ENCODE peak calls at places on chromosome 4, in five cellular contexts. One of them, this sample, is unnamed.

GRCh38 chr4:150573534-150573933 is 8.4 kb upstream of the MAB21L2 start:
- DNase-seq in naive B cell: no peak
- DNase-seq in NCI-H1694 treated with DMSO at 0.1 percent for 48 hours: no peak
- DNase-seq in stimulated activated CD4-positive, alpha-beta T cell treated with anti-CD3 and anti-CD28 coated beads, Interleukin-15, amount 100 ng/mL, for 1 hour: no peak
- DNase-seq in NCI-H774: no peak
- DNase-seq in this sample: no peak

GRCh38 chr4:185660340-185660739 is 125.0 kb upstream of the PDLIM3 start:
- DNase-seq in naive B cell: no peak
- DNase-seq in NCI-H774: no peak
- DNase-seq in stimulated activated CD4-positive, alpha-beta T cell treated with anti-CD3 and anti-CD28 coated beads, Interleukin-15, amount 100 ng/mL, for 1 hour: no peak
- DNase-seq in NCI-H1694 treated with DMSO at 0.1 percent for 48 hours: no peak
- DNase-seq in this sample: no peak

GRCh38 chr4:94348705-94349104 is 6.1 kb upstream of the HPGDS start:
- DNase-seq in NCI-H1694 treated with DMSO at 0.1 percent for 48 hours: no peak
- DNase-seq in stimulated activated CD4-positive, alpha-beta T cell treated with anti-CD3 and anti-CD28 coated beads, Interleukin-15, amount 100 ng/mL, for 1 hour: no peak
- DNase-seq in NCI-H774: no peak
- DNase-seq in naive B cell: no peak
- DNase-seq in this sample: no peak

GRCh38 chr4:31461425-31461824 is 741.3 kb downstream of the PCDH7 start:
- DNase-seq in NCI-H1694 treated with DMSO at 0.1 percent for 48 hours: no peak
- DNase-seq in naive B cell: no peak
- DNase-seq in NCI-H774: no peak
- DNase-seq in stimulated activated CD4-positive, alpha-beta T cell treated with anti-CD3 and anti-CD28 coated beads, Interleukin-15, amount 100 ng/mL, for 1 hour: no peak
- DNase-seq in this sample: no peak

GRCh38 chr4:10532155-10532554 is 74.9 kb upstream of the ZNF518B start:
- DNase-seq in naive B cell: no peak
- DNase-seq in stimulated activated CD4-positive, alpha-beta T cell treated with anti-CD3 and anti-CD28 coated beads, Interleukin-15, amount 100 ng/mL, for 1 hour: no peak
- DNase-seq in NCI-H774: no peak
- DNase-seq in NCI-H1694 treated with DMSO at 0.1 percent for 48 hours: no peak
- DNase-seq in this sample: no peak

GRCh38 chr4:139692300-139693012 is 26.8 kb downstream of the MGST2 start:
- DNase-seq in stimulated activated CD4-positive, alpha-beta T cell treated with anti-CD3 and anti-CD28 coated beads, Interleukin-15, amount 100 ng/mL, for 1 hour: no peak
- DNase-seq in NCI-H774: no peak
- DNase-seq in NCI-H1694 treated with DMSO at 0.1 percent for 48 hours: peak; percentile 84
- DNase-seq in naive B cell: no peak
- DNase-seq in this sample: no peak

GRCh38 chr4:119041951-119042560 is 93.6 kb upstream of the MYOZ2 start:
- DNase-seq in naive B cell: peak; percentile 46
- DNase-seq in NCI-H1694 treated with DMSO at 0.1 percent for 48 hours: peak; percentile 63
- DNase-seq in stimulated activated CD4-positive, alpha-beta T cell treated with anti-CD3 and anti-CD28 coated beads, Interleukin-15, amount 100 ng/mL, for 1 hour: no peak
- DNase-seq in NCI-H774: peak; percentile 34
- DNase-seq in this sample: peak; percentile 55

GRCh38 chr4:154471924-154472323 is 19.7 kb downstream of the DCHS2 start:
- DNase-seq in naive B cell: no peak
- DNase-seq in NCI-H1694 treated with DMSO at 0.1 percent for 48 hours: no peak
- DNase-seq in NCI-H774: no peak
- DNase-seq in stimulated activated CD4-positive, alpha-beta T cell treated with anti-CD3 and anti-CD28 coated beads, Interleukin-15, amount 100 ng/mL, for 1 hour: no peak
- DNase-seq in this sample: no peak

GRCh38 chr4:168812806-168813205 is 197.2 kb downstream of the CBR4 start:
- DNase-seq in naive B cell: no peak
- DNase-seq in stimulated activated CD4-positive, alpha-beta T cell treated with anti-CD3 and anti-CD28 coated beads, Interleukin-15, amount 100 ng/mL, for 1 hour: no peak
- DNase-seq in NCI-H774: no peak
- DNase-seq in NCI-H1694 treated with DMSO at 0.1 percent for 48 hours: no peak
- DNase-seq in this sample: no peak

GRCh38 chr4:40316333-40316781 is 18.8 kb upstream of the CHRNA9 start:
- DNase-seq in NCI-H774: no peak
- DNase-seq in naive B cell: no peak
- DNase-seq in stimulated activated CD4-positive, alpha-beta T cell treated with anti-CD3 and anti-CD28 coated beads, Interleukin-15, amount 100 ng/mL, for 1 hour: no peak
- DNase-seq in NCI-H1694 treated with DMSO at 0.1 percent for 48 hours: no peak
- DNase-seq in this sample: no peak

GRCh38 chr4:8821151-8821950 is 50.3 kb downstream of the HMX1 start:
- DNase-seq in NCI-H1694 treated with DMSO at 0.1 percent for 48 hours: no peak
- DNase-seq in naive B cell: no peak
- DNase-seq in stimulated activated CD4-positive, alpha-beta T cell treated with anti-CD3 and anti-CD28 coated beads, Interleukin-15, amount 100 ng/mL, for 1 hour: no peak
- DNase-seq in NCI-H774: no peak
- DNase-seq in this sample: no peak

GRCh38 chr4:54495091-54495490 is 162.7 kb upstream of the KIT start:
- DNase-seq in stimulated activated CD4-positive, alpha-beta T cell treated with anti-CD3 and anti-CD28 coated beads, Interleukin-15, amount 100 ng/mL, for 1 hour: no peak
- DNase-seq in naive B cell: no peak
- DNase-seq in NCI-H774: no peak
- DNase-seq in NCI-H1694 treated with DMSO at 0.1 percent for 48 hours: no peak
- DNase-seq in this sample: no peak

GRCh38 chr4:56330691-56331090 is 56.6 kb downstream of the AASDH start:
- DNase-seq in stimulated activated CD4-positive, alpha-beta T cell treated with anti-CD3 and anti-CD28 coated beads, Interleukin-15, amount 100 ng/mL, for 1 hour: no peak
- DNase-seq in NCI-H1694 treated with DMSO at 0.1 percent for 48 hours: no peak
- DNase-seq in NCI-H774: no peak
- DNase-seq in naive B cell: no peak
- DNase-seq in this sample: no peak

GRCh38 chr4:90127706-90128345 is 632 bp downstream of the CCSER1 start:
- DNase-seq in NCI-H1694 treated with DMSO at 0.1 percent for 48 hours: no peak
- DNase-seq in stimulated activated CD4-positive, alpha-beta T cell treated with anti-CD3 and anti-CD28 coated beads, Interleukin-15, amount 100 ng/mL, for 1 hour: no peak
- DNase-seq in NCI-H774: no peak
- DNase-seq in naive B cell: peak; percentile 47
- DNase-seq in this sample: no peak

GRCh38 chr4:176814770-176815169 is 22.0 kb upstream of the VEGFC start:
- DNase-seq in NCI-H1694 treated with DMSO at 0.1 percent for 48 hours: no peak
- DNase-seq in NCI-H774: no peak
- DNase-seq in naive B cell: no peak
- DNase-seq in stimulated activated CD4-positive, alpha-beta T cell treated with anti-CD3 and anti-CD28 coated beads, Interleukin-15, amount 100 ng/mL, for 1 hour: no peak
- DNase-seq in this sample: no peak

GRCh38 chr4:163121689-163122088 is 45.0 kb downstream of the NAF1 start:
- DNase-seq in stimulated activated CD4-positive, alpha-beta T cell treated with anti-CD3 and anti-CD28 coated beads, Interleukin-15, amount 100 ng/mL, for 1 hour: no peak
- DNase-seq in NCI-H1694 treated with DMSO at 0.1 percent for 48 hours: no peak
- DNase-seq in NCI-H774: no peak
- DNase-seq in naive B cell: no peak
- DNase-seq in this sample: no peak

GRCh38 chr4:112552668-112553067 is 36.7 kb upstream of the NEUROG2 start:
- DNase-seq in NCI-H774: no peak
- DNase-seq in NCI-H1694 treated with DMSO at 0.1 percent for 48 hours: no peak
- DNase-seq in stimulated activated CD4-positive, alpha-beta T cell treated with anti-CD3 and anti-CD28 coated beads, Interleukin-15, amount 100 ng/mL, for 1 hour: no peak
- DNase-seq in naive B cell: no peak
- DNase-seq in this sample: no peak

GRCh38 chr4:7434766-7435150 is at the start of gene PSAPL1:
- DNase-seq in NCI-H1694 treated with DMSO at 0.1 percent for 48 hours: no peak
- DNase-seq in NCI-H774: no peak
- DNase-seq in stimulated activated CD4-positive, alpha-beta T cell treated with anti-CD3 and anti-CD28 coated beads, Interleukin-15, amount 100 ng/mL, for 1 hour: no peak
- DNase-seq in naive B cell: no peak
- DNase-seq in this sample: no peak

GRCh38 chr4:113468165-113469022 is 293.1 kb downstream of the CAMK2D start:
- DNase-seq in NCI-H774: no peak
- DNase-seq in stimulated activated CD4-positive, alpha-beta T cell treated with anti-CD3 and anti-CD28 coated beads, Interleukin-15, amount 100 ng/mL, for 1 hour: no peak
- DNase-seq in NCI-H1694 treated with DMSO at 0.1 percent for 48 hours: peak; percentile 58
- DNase-seq in naive B cell: no peak
- DNase-seq in this sample: no peak

GRCh38 chr4:102774254-102774653 is 13.5 kb upstream of the MANBA start:
- DNase-seq in naive B cell: no peak
- DNase-seq in NCI-H774: no peak
- DNase-seq in stimulated activated CD4-positive, alpha-beta T cell treated with anti-CD3 and anti-CD28 coated beads, Interleukin-15, amount 100 ng/mL, for 1 hour: no peak
- DNase-seq in NCI-H1694 treated with DMSO at 0.1 percent for 48 hours: no peak
- DNase-seq in this sample: no peak

GRCh38 chr4:141711211-141711610 is 74.8 kb downstream of the IL15 start:
- DNase-seq in NCI-H1694 treated with DMSO at 0.1 percent for 48 hours: no peak
- DNase-seq in naive B cell: no peak
- DNase-seq in NCI-H774: no peak
- DNase-seq in stimulated activated CD4-positive, alpha-beta T cell treated with anti-CD3 and anti-CD28 coated beads, Interleukin-15, amount 100 ng/mL, for 1 hour: no peak
- DNase-seq in this sample: no peak

GRCh38 chr4:158259955-158260575 is 49.8 kb downstream of the TMEM144 start:
- DNase-seq in stimulated activated CD4-positive, alpha-beta T cell treated with anti-CD3 and anti-CD28 coated beads, Interleukin-15, amount 100 ng/mL, for 1 hour: no peak
- DNase-seq in naive B cell: no peak
- DNase-seq in NCI-H774: no peak
- DNase-seq in NCI-H1694 treated with DMSO at 0.1 percent for 48 hours: peak; percentile 23
- DNase-seq in this sample: no peak

GRCh38 chr4:164396439-164396838 is 357.5 kb upstream of the SMIM31 start:
- DNase-seq in NCI-H774: no peak
- DNase-seq in naive B cell: no peak
- DNase-seq in NCI-H1694 treated with DMSO at 0.1 percent for 48 hours: no peak
- DNase-seq in stimulated activated CD4-positive, alpha-beta T cell treated with anti-CD3 and anti-CD28 coated beads, Interleukin-15, amount 100 ng/mL, for 1 hour: no peak
- DNase-seq in this sample: no peak

GRCh38 chr4:150874386-150875226 is 140.5 kb downstream of the LRBA start:
- DNase-seq in naive B cell: no peak
- DNase-seq in stimulated activated CD4-positive, alpha-beta T cell treated with anti-CD3 and anti-CD28 coated beads, Interleukin-15, amount 100 ng/mL, for 1 hour: no peak
- DNase-seq in NCI-H774: no peak
- DNase-seq in NCI-H1694 treated with DMSO at 0.1 percent for 48 hours: no peak
- DNase-seq in this sample: no peak

GRCh38 chr4:152999376-153000067 is 63.4 kb downstream of the FHDC1 start:
- DNase-seq in naive B cell: no peak
- DNase-seq in NCI-H1694 treated with DMSO at 0.1 percent for 48 hours: peak; percentile 87
- DNase-seq in NCI-H774: no peak
- DNase-seq in stimulated activated CD4-positive, alpha-beta T cell treated with anti-CD3 and anti-CD28 coated beads, Interleukin-15, amount 100 ng/mL, for 1 hour: no peak
- DNase-seq in this sample: no peak

GRCh38 chr4:149791836-149792235 is 23.8 kb downstream of the IQCM start:
- DNase-seq in naive B cell: no peak
- DNase-seq in stimulated activated CD4-positive, alpha-beta T cell treated with anti-CD3 and anti-CD28 coated beads, Interleukin-15, amount 100 ng/mL, for 1 hour: no peak
- DNase-seq in NCI-H1694 treated with DMSO at 0.1 percent for 48 hours: no peak
- DNase-seq in NCI-H774: no peak
- DNase-seq in this sample: no peak

GRCh38 chr4:2789351-2789750 is 3.5 kb upstream of the SH3BP2 start:
- DNase-seq in NCI-H1694 treated with DMSO at 0.1 percent for 48 hours: no peak
- DNase-seq in naive B cell: no peak
- DNase-seq in stimulated activated CD4-positive, alpha-beta T cell treated with anti-CD3 and anti-CD28 coated beads, Interleukin-15, amount 100 ng/mL, for 1 hour: no peak
- DNase-seq in NCI-H774: no peak
- DNase-seq in this sample: no peak

GRCh38 chr4:122285285-122285684 is 93.5 kb upstream of the ADAD1 start:
- DNase-seq in NCI-H1694 treated with DMSO at 0.1 percent for 48 hours: no peak
- DNase-seq in naive B cell: no peak
- DNase-seq in stimulated activated CD4-positive, alpha-beta T cell treated with anti-CD3 and anti-CD28 coated beads, Interleukin-15, amount 100 ng/mL, for 1 hour: no peak
- DNase-seq in NCI-H774: no peak
- DNase-seq in this sample: no peak

GRCh38 chr4:88244821-88245579 is 39.4 kb downstream of the PPM1K start:
- DNase-seq in NCI-H1694 treated with DMSO at 0.1 percent for 48 hours: no peak
- DNase-seq in stimulated activated CD4-positive, alpha-beta T cell treated with anti-CD3 and anti-CD28 coated beads, Interleukin-15, amount 100 ng/mL, for 1 hour: no peak
- DNase-seq in NCI-H774: no peak
- DNase-seq in naive B cell: peak; percentile 33
- DNase-seq in this sample: no peak

GRCh38 chr4:86856896-86857295 is 7.7 kb upstream of the SLC10A6 start:
- DNase-seq in NCI-H774: no peak
- DNase-seq in NCI-H1694 treated with DMSO at 0.1 percent for 48 hours: no peak
- DNase-seq in naive B cell: no peak
- DNase-seq in stimulated activated CD4-positive, alpha-beta T cell treated with anti-CD3 and anti-CD28 coated beads, Interleukin-15, amount 100 ng/mL, for 1 hour: no peak
- DNase-seq in this sample: no peak

GRCh38 chr4:40856836-40857362 is 107.1 kb downstream of the NSUN7 start:
- DNase-seq in NCI-H774: peak; percentile 74
- DNase-seq in stimulated activated CD4-positive, alpha-beta T cell treated with anti-CD3 and anti-CD28 coated beads, Interleukin-15, amount 100 ng/mL, for 1 hour: no peak
- DNase-seq in naive B cell: peak; percentile 65
- DNase-seq in NCI-H1694 treated with DMSO at 0.1 percent for 48 hours: peak; percentile 19
- DNase-seq in this sample: no peak

GRCh38 chr4:15479089-15479912 is 9.6 kb downstream of the CC2D2A start:
- DNase-seq in naive B cell: no peak
- DNase-seq in NCI-H1694 treated with DMSO at 0.1 percent for 48 hours: peak; percentile 75
- DNase-seq in stimulated activated CD4-positive, alpha-beta T cell treated with anti-CD3 and anti-CD28 coated beads, Interleukin-15, amount 100 ng/mL, for 1 hour: no peak
- DNase-seq in NCI-H774: peak; percentile 70
- DNase-seq in this sample: no peak

GRCh38 chr4:16909245-16909644 is 10.8 kb upstream of the LDB2 start:
- DNase-seq in stimulated activated CD4-positive, alpha-beta T cell treated with anti-CD3 and anti-CD28 coated beads, Interleukin-15, amount 100 ng/mL, for 1 hour: no peak
- DNase-seq in naive B cell: no peak
- DNase-seq in NCI-H1694 treated with DMSO at 0.1 percent for 48 hours: no peak
- DNase-seq in NCI-H774: no peak
- DNase-seq in this sample: no peak

GRCh38 chr4:67250497-67250896 is 294.8 kb downstream of the CENPC start:
- DNase-seq in NCI-H774: no peak
- DNase-seq in NCI-H1694 treated with DMSO at 0.1 percent for 48 hours: no peak
- DNase-seq in stimulated activated CD4-positive, alpha-beta T cell treated with anti-CD3 and anti-CD28 coated beads, Interleukin-15, amount 100 ng/mL, for 1 hour: no peak
- DNase-seq in naive B cell: no peak
- DNase-seq in this sample: no peak

GRCh38 chr4:160318567-160319220 is 1215.8 kb downstream of the RAPGEF2 start:
- DNase-seq in NCI-H1694 treated with DMSO at 0.1 percent for 48 hours: no peak
- DNase-seq in naive B cell: no peak
- DNase-seq in NCI-H774: no peak
- DNase-seq in stimulated activated CD4-positive, alpha-beta T cell treated with anti-CD3 and anti-CD28 coated beads, Interleukin-15, amount 100 ng/mL, for 1 hour: no peak
- DNase-seq in this sample: no peak

GRCh38 chr4:81452452-81453011 is 19.2 kb downstream of the RASGEF1B start:
- DNase-seq in naive B cell: no peak
- DNase-seq in stimulated activated CD4-positive, alpha-beta T cell treated with anti-CD3 and anti-CD28 coated beads, Interleukin-15, amount 100 ng/mL, for 1 hour: no peak
- DNase-seq in NCI-H1694 treated with DMSO at 0.1 percent for 48 hours: no peak
- DNase-seq in NCI-H774: no peak
- DNase-seq in this sample: no peak

This sample was measured in KG1.